ENCODE peak calls at places on chromosome 10, in four cellular contexts. A is brain microvascular endothelial cell, K is psoas muscle, L is PC-9. Z is an unnamed sample.

GRCh38 chr10:45315508-45315907 is at the start of gene OR13A1:
- DNase-seq in A (no peak), K (no peak), L (no peak), Z (no peak)

GRCh38 chr10:58299580-58299979 is 30.6 kb downstream of the CISD1 start:
- DNase-seq in A (peak; percentile 48), K (peak; percentile 27), L (peak; percentile 54), Z (peak; percentile 42)

GRCh38 chr10:69845574-69846251 is 44.0 kb downstream of the COL13A1 start:
- DNase-seq in A (no peak), K (peak; percentile 70), L (peak; percentile 54), Z (no peak)

GRCh38 chr10:51325649-51326048 is 251.4 kb downstream of the PRKG1 start:
- DNase-seq in A (no peak), K (no peak), L (no peak), Z (no peak)

GRCh38 chr10:113854019-113854756 is at the start of the genes DCLRE1A and NHLRC2:
- DNase-seq in A (peak; percentile 73), K (peak; percentile 83), L (peak; percentile 52), Z (peak; percentile 50)

GRCh38 chr10:118034755-118035154 is 12.0 kb downstream of the RAB11FIP2 start:
- DNase-seq in A (no peak), K (no peak), L (no peak), Z (no peak)

GRCh38 chr10:117535752-117536358 is 6.7 kb upstream of the EMX2 start:
- DNase-seq in A (no peak), K (no peak), L (no peak), Z (no peak)

GRCh38 chr10:26422977-26423376 is 15.2 kb upstream of the APBB1IP start:
- DNase-seq in A (no peak), K (no peak), L (no peak), Z (no peak)

GRCh38 chr10:70537398-70538194 is 59.0 kb downstream of the PALD1 start:
- DNase-seq in A (no peak), K (no peak), L (peak; percentile 61), Z (no peak)

GRCh38 chr10:71297343-71297742 is 21.7 kb upstream of the SLC29A3 start:
- DNase-seq in A (no peak), K (no peak), L (no peak), Z (no peak)

GRCh38 chr10:7529638-7530037 is 118.8 kb upstream of the SFMBT2 start:
- DNase-seq in A (no peak), K (no peak), L (no peak), Z (no peak)

GRCh38 chr10:75772153-75772887 is 340.9 kb downstream of the LRMDA start:
- DNase-seq in A (no peak), K (no peak), L (no peak), Z (no peak)

GRCh38 chr10:6200588-6201510 is 1.9 kb upstream of the PFKFB3 start:
- DNase-seq in A (no peak), K (peak; percentile 58), L (peak; percentile 24), Z (no peak)

GRCh38 chr10:16612148-16612742 is 90.6 kb upstream of the C1QL3 start:
- DNase-seq in A (peak; percentile 23), K (no peak), L (peak; percentile 7), Z (peak; percentile 13)

DNA sequence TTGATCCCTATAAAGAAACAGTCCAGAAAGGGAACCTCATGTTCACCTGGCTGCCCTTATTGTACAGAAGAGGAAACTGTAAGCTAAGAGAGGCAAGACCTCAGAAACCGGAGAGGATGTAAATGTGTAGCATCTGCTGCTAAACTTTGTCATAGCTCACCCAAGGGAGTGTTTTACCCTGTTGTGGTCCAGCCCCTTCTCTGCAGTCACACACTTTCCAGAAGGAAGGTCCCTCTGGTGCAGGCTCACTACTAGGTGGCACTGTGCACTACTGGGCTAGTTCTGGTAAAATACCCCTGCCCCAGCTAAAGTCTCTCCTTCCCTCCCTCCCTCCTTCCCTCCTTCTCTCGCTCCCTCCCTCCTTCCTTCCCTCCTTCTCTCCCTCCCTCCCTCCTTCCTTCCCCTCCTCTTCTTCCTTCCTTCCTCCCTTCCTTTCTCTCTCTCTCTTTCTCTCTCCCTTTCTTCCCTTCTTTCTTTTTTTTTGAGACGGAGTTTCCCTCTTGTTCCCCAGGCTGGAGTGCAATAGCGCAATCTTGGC is 42.5 kb upstream of the LCOR start:
- DNase-seq in A (no peak), K (no peak), L (no peak), Z (no peak)
- TF ChIP-seq CTCF in A (no peak), K (no peak), L (no peak), Z (no peak)

GRCh38 chr10:80205478-80206276 is at the start of gene ANXA11:
- DNase-seq in A (peak; percentile 51), K (peak; percentile 87), L (peak; percentile 87), Z (no peak)

GRCh38 chr10:80210259-80210658 is 4.9 kb upstream of the ANXA11 start:
- DNase-seq in A (no peak), K (no peak), L (no peak), Z (no peak)

GRCh38 chr10:80206277-80206655 is 929 bp upstream of the ANXA11 start:
- DNase-seq in A (no peak), K (no peak), L (no peak), Z (no peak)

GRCh38 chr10:80204801-80205477 is 398 bp downstream of the ANXA11 start:
- DNase-seq in A (no peak), K (peak; percentile 61), L (peak; percentile 34), Z (no peak)

DNA sequence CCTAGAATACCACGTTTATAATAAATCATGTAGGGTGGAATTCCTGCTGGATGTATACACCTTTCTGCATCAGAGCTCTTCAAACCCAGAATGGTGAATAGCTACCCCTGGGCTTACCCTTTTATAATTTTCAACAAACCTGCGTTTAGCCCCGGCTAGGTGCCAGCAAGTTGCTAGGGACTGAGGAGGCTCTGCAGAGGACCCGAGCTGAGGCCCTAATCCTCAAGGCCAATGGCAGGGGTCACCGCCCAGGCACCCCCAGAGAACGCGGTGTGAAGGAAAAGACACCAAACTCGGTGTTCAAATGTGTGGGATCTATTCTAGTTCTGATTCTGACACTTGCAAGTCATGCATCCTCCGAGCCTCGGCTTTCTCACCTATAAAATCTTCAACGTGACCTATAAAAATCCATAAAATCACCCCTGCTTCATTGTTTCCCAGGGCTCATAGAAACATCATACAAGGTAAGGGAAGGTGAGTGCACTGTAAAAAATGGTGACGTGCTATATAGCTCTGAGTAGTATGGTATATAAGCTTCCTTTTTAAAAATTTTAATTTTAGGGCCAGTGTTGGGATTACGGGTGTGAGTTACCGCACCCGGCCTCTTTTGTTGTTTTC is 2.5 kb upstream of the ANXA11 start:
- DNase-seq in A (no peak), K (no peak), L (no peak), Z (no peak)
- H3K4me3 ChIP-seq in A (peak overlapping the region; percentile 51), K (peak overlapping the region; percentile 57), L (peak overlapping the region; percentile 92), Z (peak overlapping the region; percentile 25)

DNA sequence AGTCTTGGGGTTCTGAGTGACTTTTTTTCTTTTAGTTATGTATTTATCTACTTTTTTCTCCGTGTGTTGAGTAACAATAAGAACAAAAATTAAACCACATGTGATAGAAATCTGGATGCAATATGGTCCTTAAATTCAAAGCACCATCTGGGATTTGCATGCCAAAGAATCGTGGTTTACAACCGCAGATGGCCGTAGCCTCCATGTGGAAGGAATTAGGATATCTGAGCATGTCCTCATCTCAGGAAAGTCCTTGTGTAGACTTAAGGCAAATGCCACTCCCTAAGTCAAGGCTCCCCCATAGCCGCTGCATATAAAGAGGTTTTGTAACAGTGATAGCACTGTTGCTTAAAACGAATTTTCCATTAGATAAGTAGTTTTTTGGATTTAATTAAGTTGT is 304.0 kb downstream of the ZEB1 start:
- DNase-seq in A (no peak), K (no peak), L (no peak), Z (peak; percentile 51)
- TF ChIP-seq CTCF in A (peak; percentile 15), K (peak; percentile 27), L (no peak), Z (peak; percentile 23)

DNA sequence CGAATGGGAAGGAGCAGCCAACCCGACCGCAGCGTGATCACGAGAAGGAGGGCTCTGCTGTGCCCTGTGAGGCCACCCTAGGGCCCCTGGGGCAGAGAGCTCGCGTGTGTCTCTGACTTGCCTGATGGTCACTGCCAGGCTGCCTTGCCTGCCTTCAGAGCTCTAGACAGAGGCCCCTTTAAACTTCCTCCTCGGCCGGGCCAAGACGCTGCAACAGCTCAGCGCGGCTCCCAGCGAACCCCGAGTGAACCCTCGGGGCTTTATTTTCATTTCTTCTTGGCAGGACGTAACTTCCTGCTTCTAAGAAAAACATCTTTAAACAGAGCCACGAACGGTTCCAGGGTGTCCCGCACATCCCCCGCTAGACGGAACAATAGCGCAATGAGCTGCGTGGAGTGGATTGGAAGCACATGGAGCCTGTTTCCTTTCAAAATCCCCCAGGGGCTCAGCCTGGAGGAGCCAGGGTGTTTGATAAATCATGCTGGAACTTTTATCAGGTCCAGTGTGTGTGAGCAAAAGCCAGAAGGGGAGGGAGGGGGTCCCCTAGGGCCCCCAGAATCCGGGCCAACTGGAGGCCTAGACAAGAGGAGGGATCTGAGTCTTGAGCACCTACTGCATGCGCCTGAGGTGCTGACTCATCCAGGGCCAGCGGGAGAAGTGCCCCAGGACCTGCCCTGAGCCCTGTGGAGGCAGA is 134.1 kb upstream of the GDF10 start:
- DNase-seq in A (peak; percentile 94), K (peak; percentile 76), L (peak; percentile 60), Z (peak; percentile 50)
- H3K4me3 ChIP-seq in A (peak overlapping the region; percentile 9), K (peak overlapping the region; percentile 26), L (no peak overlapping the region), Z (no peak overlapping the region)

DNA sequence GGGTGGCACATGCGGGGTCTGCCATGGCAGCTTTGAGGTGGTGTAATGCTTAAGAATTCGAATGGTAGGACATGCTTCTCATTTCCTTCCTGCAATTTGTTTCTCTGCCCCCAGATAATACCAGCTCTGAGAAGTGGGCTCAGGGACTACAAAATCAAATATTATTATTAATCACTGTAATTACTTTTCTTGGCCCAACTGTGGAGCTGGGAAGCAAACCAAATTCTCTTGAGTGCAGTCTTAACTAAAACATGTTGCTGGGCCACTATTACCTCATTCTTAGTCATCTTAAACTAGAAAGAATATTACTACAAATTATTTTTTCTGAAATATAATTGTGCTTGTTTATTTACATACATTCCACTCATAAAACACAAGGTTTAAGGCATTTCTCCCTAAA is 566.7 kb upstream of the NRP1 start:
- DNase-seq in A (peak; percentile 57), K (no peak), L (no peak), Z (peak; percentile 69)
- TF ChIP-seq CTCF in A (no peak), K (no peak), L (no peak), Z (no peak)

GRCh38 chr10:4941540-4942330 is 21.5 kb upstream of the AKR1C1 start:
- DNase-seq in A (no peak), K (no peak), L (peak; percentile 81), Z (no peak)
- H3K4me3 ChIP-seq in A (no peak overlapping the region), K (no peak overlapping the region), L (no peak overlapping the region), Z (no peak overlapping the region)